ENCODE peak calls at places on chromosomes 4 and X, in seven cellular contexts. R is A549, N is ovary, V is stomach, B is tibial nerve, P is K562, G is sigmoid colon. H is an unnamed sample.

GRCh38 chr4:6001965-6002833 is 16.0 kb downstream of the C4orf50 start:
- DNase-seq in R (no peak), N (no peak), V (no peak), B (no peak), P (no peak), G (no peak), H (no peak)

GRCh38 chr4:151690164-151690856 is 70.5 kb downstream of the GATB start:
- DNase-seq in R (no peak), N (no peak), V (peak), B (no peak), P (no peak), G (no peak), H (no peak)

GRCh38 chr4:3135155-3136011 is 60.9 kb downstream of the HTT start:
- DNase-seq in R (no peak), N (no peak), V (no peak), B (no peak), P (no peak), G (no peak), H (no peak)

GRCh38 chr4:47145630-47146029 is 114.3 kb downstream of the GABRB1 start:
- DNase-seq in R (no peak), N (no peak), V (no peak), B (no peak), P (no peak), G (no peak), H (no peak)

GRCh38 chr4:8592366-8593267 is at the start of gene CPZ:
- DNase-seq in R (no peak), N (peak), V (no peak), B (no peak), P (peak), G (no peak), H (no peak)

GRCh38 chrX:19774905-19775304 is 112.5 kb downstream of the SH3KBP1 start:
- DNase-seq in R (no peak), N (no peak), V (no peak), B (no peak), P (no peak), G (no peak), H (no peak)

GRCh38 chr4:32094987-32095386 is 1374.8 kb downstream of the PCDH7 start:
- DNase-seq in R (no peak), N (no peak), V (no peak), B (no peak), P (no peak), G (no peak), H (no peak)

GRCh38 chr4:57220734-57221133 is 110.5 kb upstream of the IGFBP7 start:
- DNase-seq in R (no peak), N (no peak), V (no peak), B (no peak), P (no peak), G (no peak), H (no peak)

GRCh38 chr4:110631582-110632505 is 9.0 kb upstream of the PITX2 start:
- DNase-seq in R (peak), N (no peak), V (peak), B (no peak), P (peak), G (peak), H (peak)

GRCh38 chr4:8593268-8594096 is 917 bp downstream of the CPZ start:
- DNase-seq in R (no peak), N (peak), V (no peak), B (no peak), P (peak), G (no peak), H (no peak)

GRCh38 chr4:154024097-154024496 is 235.2 kb upstream of the SFRP2 start:
- DNase-seq in R (no peak), N (no peak), V (no peak), B (no peak), P (no peak), G (no peak), H (no peak)

GRCh38 chrX:76253432-76253831 is 80.6 kb downstream of the PBDC1 start:
- DNase-seq in R (peak), N (peak), V (peak), B (no peak), P (peak), G (no peak), H (peak)

GRCh38 chr4:122827899-122828601 is 1.4 kb downstream of the FGF2 start:
- DNase-seq in R (peak), N (peak), V (no peak), B (peak), P (peak), G (peak), H (peak)

GRCh38 chr4:130110189-130110588 is 1014.2 kb downstream of the C4orf33 start:
- DNase-seq in R (no peak), N (no peak), V (no peak), B (no peak), P (no peak), G (no peak), H (no peak)

GRCh38 chr4:130110760-130111159 is 1014.8 kb downstream of the C4orf33 start:
- DNase-seq in R (no peak), N (no peak), V (no peak), B (no peak), P (no peak), G (no peak), H (no peak)
- TF ChIP-seq EP300 in R (no peak), N (no peak), V (no peak), B (no peak), P (no peak), G (no peak), H (no peak)

DNA sequence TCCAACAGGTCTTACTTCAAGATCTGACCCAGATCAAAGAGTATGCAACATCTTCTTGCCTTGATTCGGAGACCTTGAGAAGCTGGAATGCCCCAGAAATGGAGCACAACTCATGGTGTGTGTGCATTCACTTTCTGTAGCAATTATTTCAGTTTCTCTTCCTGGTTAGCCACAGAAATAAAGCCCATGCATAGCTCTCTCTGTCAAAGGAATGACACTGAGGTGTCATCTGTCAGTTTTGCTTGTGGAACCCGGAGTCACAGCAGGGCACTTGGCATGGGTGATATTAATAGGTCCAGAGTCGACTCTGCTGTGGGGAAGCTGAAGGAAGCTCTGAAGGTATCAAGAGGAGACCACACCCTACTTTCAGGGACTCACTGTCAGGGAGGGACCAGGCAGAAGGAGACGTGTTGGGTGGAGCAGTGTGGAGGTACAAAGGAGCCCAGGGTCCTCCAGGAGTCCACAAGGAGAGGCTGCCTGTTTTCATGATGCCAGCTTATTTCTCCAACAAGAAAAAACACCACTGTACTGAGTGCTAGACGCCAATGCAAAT is 10.7 kb downstream of the CLNK start:
- DNase-seq in R (no peak), N (no peak), V (no peak), B (no peak), P (no peak), G (no peak), H (no peak)
- TF ChIP-seq EP300 in R (no peak), N (no peak), V (no peak), B (no peak), P (no peak), G (no peak), H (no peak)

GRCh38 chr4:88761861-88762523 is 64.4 kb upstream of the NAP1L5 start:
- DNase-seq in R (no peak), N (no peak), V (no peak), B (no peak), P (no peak), G (no peak), H (no peak)

GRCh38 chr4:88759039-88759631 is 61.5 kb upstream of the NAP1L5 start:
- DNase-seq in R (no peak), N (no peak), V (no peak), B (no peak), P (no peak), G (no peak), H (no peak)

GRCh38 chr4:88763075-88763474 is 65.4 kb upstream of the NAP1L5 start:
- DNase-seq in R (no peak), N (no peak), V (no peak), B (no peak), P (no peak), G (no peak), H (no peak)

GRCh38 chr4:88758264-88758663 is 60.6 kb upstream of the NAP1L5 start:
- DNase-seq in R (no peak), N (no peak), V (no peak), B (no peak), P (no peak), G (no peak), H (no peak)

DNA sequence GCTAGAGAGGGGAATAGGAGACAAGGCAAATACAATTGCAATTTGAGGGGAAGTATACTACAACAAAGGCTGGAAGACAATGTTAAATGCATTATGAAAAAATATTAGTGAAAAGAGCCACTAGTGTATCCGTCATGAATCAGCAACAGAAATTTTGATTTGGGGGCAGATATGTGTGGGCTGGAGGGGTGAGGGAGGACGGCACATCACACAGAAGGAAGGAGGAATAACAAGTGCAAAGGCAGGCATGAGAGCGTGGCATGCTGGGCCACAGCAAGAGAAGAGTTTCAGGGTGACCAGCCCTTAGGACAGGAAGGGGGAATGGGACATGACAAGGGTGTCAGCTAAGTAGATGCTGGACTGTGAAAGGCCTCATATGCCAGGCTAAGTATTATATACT is 63.7 kb upstream of the NAP1L5 start:
- DNase-seq in R (no peak), N (no peak), V (no peak), B (no peak), P (no peak), G (no peak), H (no peak)
- TF ChIP-seq EP300 in R (no peak), N (no peak), V (no peak), B (no peak), P (no peak), G (no peak), H (no peak)

DNA sequence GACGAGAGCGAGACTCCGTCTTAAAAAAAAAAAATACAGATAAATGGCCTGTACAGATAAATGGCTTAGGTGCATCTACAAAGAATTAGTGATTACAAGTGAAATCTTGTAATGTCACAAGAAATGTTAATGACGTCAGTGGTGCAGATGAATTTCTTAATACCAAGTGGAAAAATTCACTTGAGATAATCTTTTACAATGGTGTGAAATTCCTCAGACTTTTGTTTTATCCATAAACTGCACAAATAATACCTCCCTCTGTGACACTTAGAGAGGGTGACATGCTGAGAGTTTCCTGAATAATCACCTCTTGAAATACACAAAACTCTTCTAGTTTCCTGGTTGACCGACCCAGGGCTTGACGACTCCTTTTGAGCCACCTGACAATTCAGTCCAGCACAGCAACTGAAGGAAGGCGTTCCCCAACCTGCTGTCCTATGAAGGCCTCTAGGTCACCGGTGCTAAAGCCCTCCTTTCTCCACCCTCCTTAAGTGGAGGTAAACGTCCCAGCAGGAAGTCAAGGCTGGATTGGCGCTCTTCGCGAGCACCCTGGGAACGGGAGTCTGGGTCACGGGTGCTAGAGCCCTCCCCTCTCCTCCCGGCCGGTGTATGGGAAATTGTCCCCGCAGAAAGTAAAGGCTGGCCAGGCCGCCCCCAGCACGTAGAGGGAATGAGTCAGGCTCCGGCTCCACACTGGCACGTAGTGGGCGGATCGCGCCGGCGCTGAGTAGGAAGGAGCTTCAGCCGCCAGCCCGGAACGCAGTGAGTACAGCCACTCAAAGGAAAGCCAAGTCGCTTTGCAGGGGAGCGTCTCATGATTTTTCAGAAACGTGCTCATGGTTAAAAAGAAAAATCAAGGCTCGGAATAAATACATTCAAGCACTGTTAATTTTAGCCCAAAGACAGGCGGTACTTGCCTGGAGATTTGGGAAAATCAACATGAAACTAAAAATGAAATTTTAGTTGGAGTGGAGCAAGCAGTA is at the start of gene TMEM144:
- DNase-seq in R (peak), N (peak), V (peak), B (peak), P (peak), G (peak), H (peak)
- TF ChIP-seq EP300 in R (no peak), N (no peak), V (no peak), B (peak), P (no peak), G (no peak), H (no peak)